ENCODE peak calls at places on chromosomes 1 and 21, in four cellular contexts. L, E, I and O are unnamed samples.

GRCh38 chr21:18940791-18941190 is 537.2 kb upstream of the TMPRSS15 start:
- DNase-seq in L (no peak), E (no peak), I (no peak), O (no peak)

GRCh38 chr1:59516881-59517280 is 220.0 kb downstream of the FGGY start:
- DNase-seq in L (no peak), E (no peak), I (no peak), O (no peak)

GRCh38 chr1:62391369-62391971 is 45.4 kb upstream of the USP1 start:
- DNase-seq in L (no peak), E (peak; percentile 52), I (peak; percentile 62), O (peak; percentile 79)

GRCh38 chr1:85328713-85329376 is 52.4 kb upstream of the BCL10 start:
- DNase-seq in L (no peak), E (no peak), I (peak; percentile 97), O (no peak)

GRCh38 chr1:17308593-17308992 is 596 bp downstream of the PADI4 start:
- DNase-seq in L (no peak), E (no peak), I (no peak), O (no peak)

GRCh38 chr1:25821630-25822091 is 1.9 kb downstream of the MTFR1L start:
- DNase-seq in L (no peak), E (peak; percentile 63), I (no peak), O (no peak)

GRCh38 chr1:40984066-40984465 is 4.6 kb downstream of the CTPS1 start:
- DNase-seq in L (no peak), E (no peak), I (no peak), O (no peak)

GRCh38 chr1:62687903-62688686 is at the start of gene DOCK7:
- DNase-seq in L (no peak), E (peak; percentile 73), I (peak; percentile 48), O (peak; percentile 91)

GRCh38 chr1:35350872-35351271 is 82.4 kb downstream of the ZMYM4 start:
- DNase-seq in L (no peak), E (no peak), I (no peak), O (no peak)

GRCh38 chr1:246418565-246419312 is 88.3 kb downstream of the SMYD3 start:
- DNase-seq in L (no peak), E (no peak), I (no peak), O (no peak)

GRCh38 chr1:164320780-164321683 is 238.0 kb upstream of the PBX1 start:
- DNase-seq in L (no peak), E (no peak), I (no peak), O (no peak)

GRCh38 chr1:216410026-216410425 is 13.2 kb downstream of the USH2A start:
- DNase-seq in L (no peak), E (no peak), I (no peak), O (no peak)

GRCh38 chr1:72037745-72038343 is 244.5 kb downstream of the NEGR1 start:
- DNase-seq in L (no peak), E (peak; percentile 21), I (peak; percentile 25), O (peak; percentile 21)

GRCh38 chr1:162928141-162928540 is 67.2 kb upstream of the CCDC190 start:
- DNase-seq in L (no peak), E (no peak), I (no peak), O (no peak)

GRCh38 chr1:89613928-89614327 is 19.0 kb upstream of the LRRC8C start:
- DNase-seq in L (no peak), E (no peak), I (no peak), O (no peak)

GRCh38 chr1:226135709-226136108 is 50.8 kb downstream of the ACBD3 start:
- DNase-seq in L (no peak), E (no peak), I (no peak), O (no peak)

GRCh38 chr1:204072951-204073836 is at the start of gene SOX13:
- DNase-seq in L (no peak), E (peak; percentile 67), I (peak; percentile 78), O (peak; percentile 90)

GRCh38 chr1:180178511-180179161 is 24.0 kb downstream of the QSOX1 start:
- DNase-seq in L (no peak), E (peak; percentile 79), I (peak; percentile 25), O (peak; percentile 88)

GRCh38 chr1:205664399-205665108 is 15.8 kb downstream of the SLC45A3 start:
- DNase-seq in L (no peak), E (no peak), I (peak; percentile 47), O (no peak)

GRCh38 chr1:84488107-84488506 is 9.0 kb downstream of the RPF1 start:
- DNase-seq in L (no peak), E (no peak), I (no peak), O (no peak)

GRCh38 chr1:24551910-24552571 is 3.8 kb upstream of the NCMAP start:
- DNase-seq in L (no peak), E (no peak), I (peak; percentile 98), O (no peak)

GRCh38 chr1:209641216-209642181 is 10.7 kb downstream of the LAMB3 start:
- DNase-seq in L (no peak), E (peak; percentile 60), I (no peak), O (no peak)

GRCh38 chr1:61851849-61852692 is 109.8 kb downstream of the PATJ start:
- DNase-seq in L (no peak), E (peak; percentile 73), I (peak; percentile 47), O (peak; percentile 64)

GRCh38 chr1:41673806-41674205 is 189.3 kb upstream of the EDN2 start:
- DNase-seq in L (no peak), E (no peak), I (no peak), O (no peak)

DNA sequence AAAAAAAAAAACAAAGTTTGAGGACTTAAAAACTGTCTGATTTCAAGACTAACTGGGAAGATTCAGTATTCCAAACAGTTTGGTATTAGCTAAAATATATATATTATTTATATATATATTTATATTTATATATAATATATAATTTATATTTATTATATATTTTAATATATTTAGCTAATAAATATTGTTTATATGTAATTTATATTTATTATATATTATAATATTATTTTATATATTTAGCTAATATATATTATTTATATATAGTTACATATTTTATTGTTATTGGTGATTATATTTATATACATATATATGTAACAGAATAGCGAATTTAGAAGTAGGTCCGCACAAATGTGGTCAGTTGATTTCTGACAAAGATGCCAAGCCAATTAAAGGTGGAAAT is 480.2 kb upstream of the C1orf87 start:
- DNase-seq in L (no peak), E (no peak), I (no peak), O (no peak)
- TF ChIP-seq FOXK2 in L (no peak), E (no peak), I (no peak), O (no peak)

DNA sequence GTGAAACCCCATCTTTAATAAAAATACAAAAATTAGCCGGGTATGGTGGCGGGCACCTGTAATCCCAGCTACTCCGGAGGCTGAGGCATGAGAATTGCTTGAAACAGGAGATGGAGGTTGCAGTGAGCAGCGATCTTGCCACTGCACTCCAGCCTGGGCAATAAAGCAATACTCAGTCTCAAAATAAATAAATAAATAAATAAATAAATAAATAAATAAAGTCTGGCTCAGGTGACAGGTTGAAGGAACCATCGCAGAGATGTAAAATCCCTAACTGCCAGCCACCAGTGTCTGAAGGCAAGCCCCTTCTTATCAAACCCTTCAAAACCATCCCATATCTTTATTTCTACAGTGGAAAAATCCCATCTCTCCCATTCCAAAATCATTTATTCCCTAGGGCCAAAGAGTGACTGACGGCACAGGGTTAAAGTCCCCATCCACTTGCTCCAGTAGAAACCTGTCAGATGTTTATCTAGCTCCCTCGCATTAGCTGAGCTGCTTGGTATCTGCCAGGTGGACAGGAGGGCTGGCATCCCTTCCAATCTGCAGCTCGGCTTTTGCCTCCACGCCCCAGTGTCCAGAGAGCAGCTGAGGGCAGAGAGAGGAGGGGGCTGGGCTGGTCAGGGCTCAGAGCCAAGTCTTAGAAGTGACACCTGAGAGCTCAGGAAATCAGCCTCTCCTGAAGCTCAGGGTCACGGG is 5.0 kb downstream of the CSRP1 start:
- DNase-seq in L (no peak), E (no peak), I (no peak), O (no peak)
- TF ChIP-seq FOXM1 in L (no peak), E (no peak), I (no peak), O (no peak)

GRCh38 chr1:66253330-66253921 is 280.5 kb upstream of the SGIP1 start:
- DNase-seq in L (peak; percentile 55), E (peak; percentile 28), I (peak; percentile 26), O (peak; percentile 76)

GRCh38 chr1:66250483-66250882 is 283.5 kb upstream of the SGIP1 start:
- DNase-seq in L (no peak), E (no peak), I (no peak), O (no peak)

GRCh38 chr1:66250075-66250474 is 283.9 kb upstream of the SGIP1 start:
- DNase-seq in L (no peak), E (no peak), I (no peak), O (no peak)

GRCh38 chr1:66248746-66249145 is 285.2 kb upstream of the SGIP1 start:
- DNase-seq in L (no peak), E (no peak), I (no peak), O (no peak)

DNA sequence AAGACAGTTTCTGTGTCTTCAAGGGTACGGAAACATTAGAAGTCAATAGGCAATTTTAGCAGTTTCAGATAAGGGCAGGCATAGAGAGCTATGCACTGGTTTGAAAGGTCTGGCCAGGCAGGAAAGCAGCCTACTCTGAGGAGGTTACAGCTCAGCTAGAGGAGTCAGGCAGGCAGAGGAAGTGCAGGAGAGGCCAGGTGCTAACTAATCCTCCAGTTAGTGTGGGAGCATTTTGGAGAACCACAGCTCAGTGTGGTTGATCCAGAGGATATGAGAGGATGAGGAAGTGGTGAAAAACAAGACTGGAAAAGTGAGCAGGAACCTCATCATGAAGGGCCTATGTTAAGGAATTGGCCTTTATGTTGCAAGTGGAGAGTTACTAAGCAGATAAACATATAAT is 282.4 kb upstream of the SGIP1 start:
- DNase-seq in L (no peak), E (no peak), I (no peak), O (no peak)
- TF ChIP-seq FOXK2 in L (no peak), E (no peak), I (no peak), O (no peak)

GRCh38 chr1:236850580-236850979 is 55.5 kb downstream of the MTR start:
- DNase-seq in L (no peak), E (no peak), I (no peak), O (no peak)

GRCh38 chr1:236858203-236858602 is 63.1 kb downstream of the MTR start:
- DNase-seq in L (no peak), E (no peak), I (no peak), O (no peak)

GRCh38 chr1:236851871-236852270 is 56.8 kb downstream of the MTR start:
- DNase-seq in L (no peak), E (no peak), I (no peak), O (no peak)

GRCh38 chr1:236853916-236854601 is 59.0 kb downstream of the MTR start:
- DNase-seq in L (no peak), E (no peak), I (no peak), O (no peak)

DNA sequence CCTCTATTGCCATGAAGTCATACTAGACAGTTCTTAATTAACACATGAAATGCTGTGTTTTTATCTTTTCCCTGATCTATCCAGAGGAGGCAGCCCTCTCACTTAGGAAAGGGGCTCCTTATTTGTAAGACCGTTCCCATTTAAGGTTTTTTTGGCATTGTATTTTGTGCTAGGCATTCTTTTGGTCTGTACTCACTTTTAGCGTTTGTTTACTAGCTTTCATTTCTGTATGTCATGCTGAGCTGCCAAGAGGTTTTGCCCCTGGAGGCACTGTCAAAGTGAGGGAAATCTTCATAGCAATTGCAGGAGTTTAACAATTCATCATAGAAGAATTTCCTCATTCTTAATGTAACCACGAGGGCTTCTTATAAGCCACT is 59.5 kb downstream of the MTR start:
- DNase-seq in L (no peak), E (no peak), I (no peak), O (no peak)
- TF ChIP-seq FOXM1 in L (no peak), E (no peak), I (no peak), O (no peak)

GRCh38 chr21:33661146-33661545 is 18.8 kb downstream of the ITSN1 start:
- DNase-seq in L (no peak), E (no peak), I (no peak), O (no peak)
- TF ChIP-seq FOXK2 in L (no peak), E (no peak), I (no peak), O (no peak)

GRCh38 chr21:36741506-36741905 is 42.6 kb downstream of the SIM2 start:
- DNase-seq in L (no peak), E (peak; percentile 36), I (no peak), O (no peak)
- TF ChIP-seq FOXM1 in L (no peak), E (no peak), I (no peak), O (no peak)